ENCODE peak calls at places on chromosome 22, in ten cellular contexts. One of them, this sample, is unnamed.

GRCh38 chr22:45868586-45869443 is 108.1 kb downstream of the WNT7B start:
- DNase-seq in kidney epithelial cell: no peak
- DNase-seq in GM12865: no peak
- DNase-seq in NCI-H774: no peak
- DNase-seq in Caco-2: no peak
- DNase-seq in substantia nigra: no peak
- DNase-seq in choroid plexus epithelial cell: no peak
- DNase-seq in CD4-positive, alpha-beta T cell: no peak
- DNase-seq in NCI-H524: peak
- DNase-seq in AG08396: no peak
- DNase-seq in this sample: no peak

GRCh38 chr22:39176067-39176621 is 23.7 kb upstream of the CBX7 start:
- DNase-seq in kidney epithelial cell: no peak
- DNase-seq in GM12865: no peak
- DNase-seq in NCI-H774: no peak
- DNase-seq in Caco-2: peak
- DNase-seq in substantia nigra: no peak
- DNase-seq in choroid plexus epithelial cell: peak
- DNase-seq in CD4-positive, alpha-beta T cell: no peak
- DNase-seq in NCI-H524: no peak
- DNase-seq in AG08396: peak
- DNase-seq in this sample: peak

GRCh38 chr22:31133911-31134310 is 6.4 kb downstream of the PLA2G3 start:
- DNase-seq in kidney epithelial cell: no peak
- DNase-seq in GM12865: no peak
- DNase-seq in NCI-H774: no peak
- DNase-seq in Caco-2: no peak
- DNase-seq in substantia nigra: no peak
- DNase-seq in choroid plexus epithelial cell: no peak
- DNase-seq in CD4-positive, alpha-beta T cell: no peak
- DNase-seq in NCI-H524: no peak
- DNase-seq in AG08396: peak
- DNase-seq in this sample: no peak

GRCh38 chr22:44797181-44797720 is 44.9 kb downstream of the ARHGAP8 start:
- DNase-seq in kidney epithelial cell: no peak
- DNase-seq in GM12865: no peak
- DNase-seq in NCI-H774: no peak
- DNase-seq in Caco-2: no peak
- DNase-seq in substantia nigra: no peak
- DNase-seq in choroid plexus epithelial cell: no peak
- DNase-seq in CD4-positive, alpha-beta T cell: no peak
- DNase-seq in NCI-H524: no peak
- DNase-seq in AG08396: no peak
- DNase-seq in this sample: no peak

GRCh38 chr22:30335236-30335635 is 8.5 kb upstream of the TBC1D10A start:
- DNase-seq in kidney epithelial cell: no peak
- DNase-seq in GM12865: no peak
- DNase-seq in NCI-H774: no peak
- DNase-seq in Caco-2: no peak
- DNase-seq in substantia nigra: no peak
- DNase-seq in choroid plexus epithelial cell: no peak
- DNase-seq in CD4-positive, alpha-beta T cell: no peak
- DNase-seq in NCI-H524: no peak
- DNase-seq in AG08396: no peak
- DNase-seq in this sample: no peak

GRCh38 chr22:37230673-37231405 is 13.2 kb downstream of the RAC2 start:
- DNase-seq in kidney epithelial cell: no peak
- DNase-seq in GM12865: peak
- DNase-seq in NCI-H774: no peak
- DNase-seq in Caco-2: peak
- DNase-seq in substantia nigra: no peak
- DNase-seq in choroid plexus epithelial cell: peak
- DNase-seq in CD4-positive, alpha-beta T cell: peak
- DNase-seq in NCI-H524: no peak
- DNase-seq in AG08396: no peak
- DNase-seq in this sample: no peak

GRCh38 chr22:45688606-45689080 is 17.0 kb downstream of the ATXN10 start:
- DNase-seq in kidney epithelial cell: peak
- DNase-seq in GM12865: no peak
- DNase-seq in NCI-H774: no peak
- DNase-seq in Caco-2: peak
- DNase-seq in substantia nigra: no peak
- DNase-seq in choroid plexus epithelial cell: peak
- DNase-seq in CD4-positive, alpha-beta T cell: no peak
- DNase-seq in NCI-H524: no peak
- DNase-seq in AG08396: peak
- DNase-seq in this sample: no peak

GRCh38 chr22:24125942-24126341 is 55.3 kb upstream of the SUSD2 start:
- DNase-seq in kidney epithelial cell: no peak
- DNase-seq in GM12865: no peak
- DNase-seq in NCI-H774: no peak
- DNase-seq in Caco-2: no peak
- DNase-seq in substantia nigra: no peak
- DNase-seq in choroid plexus epithelial cell: no peak
- DNase-seq in CD4-positive, alpha-beta T cell: no peak
- DNase-seq in NCI-H524: no peak
- DNase-seq in AG08396: no peak
- DNase-seq in this sample: no peak

GRCh38 chr22:49826603-49827306 is 918 bp downstream of the BRD1 start:
- DNase-seq in kidney epithelial cell: no peak
- DNase-seq in GM12865: peak
- DNase-seq in NCI-H774: no peak
- DNase-seq in Caco-2: no peak
- DNase-seq in substantia nigra: no peak
- DNase-seq in choroid plexus epithelial cell: peak
- DNase-seq in CD4-positive, alpha-beta T cell: no peak
- DNase-seq in NCI-H524: peak
- DNase-seq in AG08396: peak
- DNase-seq in this sample: no peak

GRCh38 chr22:48572951-48573350 is 1254.7 kb downstream of the BRD1 start:
- DNase-seq in kidney epithelial cell: no peak
- DNase-seq in GM12865: no peak
- DNase-seq in NCI-H774: no peak
- DNase-seq in Caco-2: no peak
- DNase-seq in substantia nigra: no peak
- DNase-seq in choroid plexus epithelial cell: no peak
- DNase-seq in CD4-positive, alpha-beta T cell: no peak
- DNase-seq in NCI-H524: no peak
- DNase-seq in AG08396: no peak
- DNase-seq in this sample: no peak

GRCh38 chr22:49040111-49040510 is 787.6 kb downstream of the BRD1 start:
- DNase-seq in kidney epithelial cell: no peak
- DNase-seq in GM12865: no peak
- DNase-seq in NCI-H774: no peak
- DNase-seq in Caco-2: peak
- DNase-seq in substantia nigra: no peak
- DNase-seq in choroid plexus epithelial cell: no peak
- DNase-seq in CD4-positive, alpha-beta T cell: no peak
- DNase-seq in NCI-H524: no peak
- DNase-seq in AG08396: no peak
- DNase-seq in this sample: no peak

GRCh38 chr22:45999379-45999971 is 22.5 kb upstream of the WNT7B start:
- DNase-seq in kidney epithelial cell: no peak
- DNase-seq in GM12865: no peak
- DNase-seq in NCI-H774: peak
- DNase-seq in Caco-2: no peak
- DNase-seq in substantia nigra: no peak
- DNase-seq in choroid plexus epithelial cell: no peak
- DNase-seq in CD4-positive, alpha-beta T cell: no peak
- DNase-seq in NCI-H524: peak
- DNase-seq in AG08396: no peak
- DNase-seq in this sample: no peak

GRCh38 chr22:36874731-36875130 is 13.9 kb downstream of the NCF4 start:
- DNase-seq in kidney epithelial cell: no peak
- DNase-seq in GM12865: no peak
- DNase-seq in NCI-H774: no peak
- DNase-seq in Caco-2: no peak
- DNase-seq in substantia nigra: no peak
- DNase-seq in choroid plexus epithelial cell: no peak
- DNase-seq in CD4-positive, alpha-beta T cell: no peak
- DNase-seq in NCI-H524: no peak
- DNase-seq in AG08396: no peak
- DNase-seq in this sample: no peak